ENCODE peak calls at places on chromosomes 5 and 9, in four cellular contexts. P is endothelial cell, Q is ELF-1, W is LoVo. T is an unnamed sample.

GRCh38 chr5:163880307-163880706 is 374.9 kb downstream of the MAT2B start:
- DNase-seq in W (no peak), P (no peak), Q (no peak), T (no peak)

GRCh38 chr5:96236831-96237230 is 196.2 kb downstream of the PCSK1 start:
- DNase-seq in W (no peak), Q (no peak), P (no peak), T (no peak)

GRCh38 chr5:74608754-74609576 is 31.6 kb downstream of the ENC1 start:
- DNase-seq in Q (no peak), W (no peak), P (no peak), T (no peak)

GRCh38 chr5:124310453-124310852 is 436.0 kb downstream of the ZNF608 start:
- DNase-seq in Q (no peak), P (no peak), W (peak), T (peak)

GRCh38 chr9:79800578-79800977 is 228.8 kb downstream of the TLE4 start:
- DNase-seq in W (no peak), Q (no peak), P (no peak), T (no peak)

GRCh38 chr5:58462623-58463230 is 2.8 kb upstream of the PLK2 start:
- DNase-seq in W (peak), Q (peak), P (peak), T (peak)

GRCh38 chr5:10789021-10789420 is 28.0 kb upstream of the DAP start:
- DNase-seq in W (no peak), Q (no peak), P (no peak), T (no peak)

GRCh38 chr9:68780735-68781134 is 75.7 kb downstream of the PIP5K1B start:
- DNase-seq in P (no peak), W (no peak), Q (peak), T (no peak)

GRCh38 chr5:79086116-79086515 is 16.5 kb downstream of the BHMT2 start:
- DNase-seq in W (no peak), P (no peak), Q (no peak), T (no peak)

GRCh38 chr5:95959964-95960801 is 1.5 kb downstream of the ELL2 start:
- DNase-seq in Q (no peak), W (no peak), P (peak), T (peak)

GRCh38 chr5:148939676-148940075 is 113.3 kb downstream of the ADRB2 start:
- DNase-seq in P (no peak), W (peak), Q (no peak), T (no peak)

GRCh38 chr5:69010443-69010842 is 83.4 kb upstream of the SLC30A5 start:
- DNase-seq in P (no peak), W (no peak), Q (no peak), T (no peak)

GRCh38 chr5:89733772-89734171 is 675.8 kb downstream of the CETN3 start:
- DNase-seq in P (no peak), Q (no peak), W (no peak), T (no peak)

GRCh38 chr9:15423328-15423985 is 781 bp downstream of the SNAPC3 start:
- DNase-seq in P (no peak), W (peak), Q (no peak), T (no peak)

GRCh38 chr5:176965633-176966032 is 40.9 kb downstream of the UIMC1 start:
- DNase-seq in P (no peak), W (no peak), Q (no peak), T (no peak)

GRCh38 chr5:167816864-167817263 is 474.6 kb upstream of the WWC1 start:
- DNase-seq in P (no peak), Q (no peak), W (no peak), T (no peak)

GRCh38 chr9:120326076-120326693 is 253.8 kb downstream of the CDK5RAP2 start:
- DNase-seq in Q (no peak), P (no peak), W (no peak), T (no peak)

GRCh38 chr9:116574027-116574679 is 113.0 kb upstream of the TRIM32 start:
- DNase-seq in Q (peak), P (no peak), W (no peak), T (no peak)

GRCh38 chr5:160181965-160182622 is 47.2 kb upstream of the FABP6 start:
- DNase-seq in P (no peak), W (peak), Q (no peak), T (peak)

GRCh38 chr9:109182940-109183798 is 16.1 kb upstream of the FRRS1L start:
- DNase-seq in Q (peak), W (peak), P (peak), T (peak)

GRCh38 chr5:181217111-181217804 is 5.8 kb upstream of the TRIM41 start:
- DNase-seq in Q (peak), W (peak), P (peak), T (peak)

GRCh38 chr5:2914022-2914661 is 162.7 kb upstream of the IRX2 start:
- DNase-seq in W (no peak), P (no peak), Q (no peak), T (no peak)

GRCh38 chr5:180785794-180786221 is 16.8 kb downstream of the MGAT1 start:
- DNase-seq in Q (peak), W (no peak), P (peak), T (peak)

GRCh38 chr5:94375801-94376200 is 242.6 kb downstream of the KIAA0825 start:
- DNase-seq in Q (no peak), W (no peak), P (no peak), T (peak)

GRCh38 chr9:122058051-122058450 is 35.1 kb downstream of the TTLL11 start:
- DNase-seq in W (no peak), P (no peak), Q (no peak), T (no peak)

T was measured in Calu3.